ENCODE peak calls at places on chromosomes 2 and 18, in five cellular contexts. E is neuronal stem cell, L is H9, N is H1, Y is mesenchymal stem cell. D is an unnamed sample.
A peak's percentile ranks its signal among the peaks of the same experiment; 100 is the strongest.

GRCh38 chr18:23512641-23513040 is 9.3 kb downstream of the RMC1 start:
- DNase-seq in E (no peak), L (no peak), N (no peak), Y (peak; percentile 75), D (no peak)

GRCh38 chr2:136017786-136018185 is 32.4 kb upstream of the DARS1 start:
- DNase-seq in E (no peak), L (no peak), N (no peak), Y (no peak), D (no peak)

GRCh38 chr2:33322099-33322498 is 154.3 kb upstream of the RASGRP3 start:
- DNase-seq in E (no peak), L (no peak), N (no peak), Y (peak; percentile 66), D (no peak)

GRCh38 chr2:64707276-64707675 is 53.6 kb upstream of the SERTAD2 start:
- DNase-seq in E (no peak), L (no peak), N (no peak), Y (no peak), D (no peak)

GRCh38 chr18:34023471-34023870 is 201.2 kb downstream of the NOL4 start:
- DNase-seq in E (peak; percentile 1), L (peak; percentile 46), N (no peak), Y (peak; percentile 3), D (peak; percentile 60)

GRCh38 chr2:231856959-231857358 is 69.2 kb downstream of the NPPC start:
- DNase-seq in E (no peak), L (no peak), N (no peak), Y (no peak), D (no peak)

GRCh38 chr2:67137699-67138098 is 259.4 kb upstream of the ETAA1 start:
- DNase-seq in E (no peak), L (no peak), N (no peak), Y (no peak), D (no peak)

GRCh38 chr18:80227472-80227871 is 19.8 kb downstream of the PARD6G start:
- DNase-seq in E (no peak), L (no peak), N (no peak), Y (no peak), D (no peak)

GRCh38 chr2:99811544-99811943 is 321.7 kb upstream of the REV1 start:
- DNase-seq in E (no peak), L (no peak), N (no peak), Y (peak; percentile 61), D (peak; percentile 84)

GRCh38 chr2:239576784-239577183 is 176.0 kb upstream of the HDAC4 start:
- DNase-seq in E (no peak), L (no peak), N (no peak), Y (no peak), D (no peak)

GRCh38 chr2:207885010-207885409 is 115.3 kb upstream of the FZD5 start:
- DNase-seq in E (no peak), L (no peak), N (no peak), Y (no peak), D (no peak)

GRCh38 chr18:63451774-63452173 is 25.0 kb upstream of the SERPINB5 start:
- DNase-seq in E (no peak), L (no peak), N (no peak), Y (peak; percentile 45), D (no peak)

GRCh38 chr18:79965119-79965902 is 868 bp downstream of the HSBP1L1 start:
- DNase-seq in E (no peak), L (peak; percentile 46), N (peak; percentile 64), Y (peak; percentile 94), D (peak; percentile 92)

GRCh38 chr2:74105413-74105812 is 42.3 kb downstream of the BOLA3 start:
- DNase-seq in E (no peak), L (peak; percentile 27), N (no peak), Y (no peak), D (no peak)

GRCh38 chr2:158692372-158693103 is 102.6 kb upstream of the DAPL1 start:
- DNase-seq in E (no peak), L (no peak), N (no peak), Y (no peak), D (no peak)

GRCh38 chr18:25921677-25922421 is 168.6 kb downstream of the SS18 start:
- DNase-seq in E (no peak), L (peak; percentile 68), N (peak; percentile 72), Y (peak; percentile 12), D (peak; percentile 43)

GRCh38 chr2:23601301-23601965 is 216.5 kb downstream of the KLHL29 start:
- DNase-seq in E (no peak), L (no peak), N (no peak), Y (peak; percentile 18), D (no peak)

DNA sequence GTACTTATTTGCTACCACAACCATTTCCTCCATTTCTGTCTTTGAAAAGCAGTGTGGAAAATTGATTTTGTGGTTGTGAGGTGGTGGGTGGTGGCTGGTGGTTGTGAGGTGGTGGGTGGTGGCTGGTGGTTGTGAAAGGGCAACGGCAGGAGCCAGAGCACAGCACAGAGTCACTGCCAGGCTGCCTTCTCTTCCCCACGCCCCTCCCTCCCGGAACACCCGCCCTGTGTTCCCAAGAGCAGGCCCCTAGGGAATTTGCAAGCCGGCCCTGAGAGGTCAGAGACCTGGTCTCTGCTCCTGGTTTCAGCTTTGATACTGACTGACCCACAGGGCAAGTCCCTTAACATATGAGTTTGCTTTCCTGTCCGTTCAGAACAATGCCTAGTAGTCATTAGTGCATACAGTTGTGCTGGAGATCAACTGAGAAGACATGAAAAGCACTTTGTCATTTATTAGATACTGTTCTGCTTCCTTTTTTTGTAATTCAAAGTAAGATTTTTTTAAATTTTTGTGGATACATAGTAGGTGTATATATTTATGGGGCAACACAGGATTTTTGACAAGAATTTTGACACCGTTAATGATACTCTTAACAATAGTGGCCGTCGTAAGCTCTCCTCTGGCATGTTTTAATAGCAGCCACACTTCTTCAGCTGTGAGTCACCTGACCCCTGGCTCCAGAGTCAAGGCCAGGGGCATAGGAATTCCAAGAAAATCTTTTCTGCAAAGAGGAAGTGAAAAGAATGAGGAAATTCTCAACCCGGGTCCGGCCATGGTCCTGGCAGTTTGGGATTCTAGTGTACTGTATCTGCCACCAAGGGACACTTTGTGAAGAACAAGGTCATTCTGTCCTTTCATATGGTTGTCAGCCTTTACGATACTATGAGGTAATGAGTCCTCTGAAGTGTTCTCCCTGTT is 53.2 kb downstream of the ITGA6 start:
- DNase-seq in E (no peak), L (no peak), N (no peak), Y (peak; percentile 61), D (peak; percentile 54)
- H2BK12ac ChIP-seq in E (no peak overlapping the region), L (no peak overlapping the region), N (no peak overlapping the region), Y (no peak overlapping the region), D (no peak overlapping the region)

GRCh38 chr18:77995593-77995992 is 745.9 kb downstream of the GALR1 start:
- DNase-seq in E (no peak), L (no peak), N (no peak), Y (no peak), D (no peak)

GRCh38 chr18:77992057-77992456 is 742.4 kb downstream of the GALR1 start:
- DNase-seq in E (no peak), L (no peak), N (no peak), Y (no peak), D (no peak)

GRCh38 chr18:77990131-77990530 is 740.5 kb downstream of the GALR1 start:
- DNase-seq in E (no peak), L (no peak), N (no peak), Y (no peak), D (no peak)

GRCh38 chr18:77993188-77993981 is 743.7 kb downstream of the GALR1 start:
- DNase-seq in E (no peak), L (no peak), N (no peak), Y (no peak), D (no peak)

GRCh38 chr18:77990901-77991300 is 741.3 kb downstream of the GALR1 start:
- DNase-seq in E (no peak), L (no peak), N (no peak), Y (no peak), D (no peak)
- H2BK12ac ChIP-seq in E (no peak overlapping the region), L (no peak overlapping the region), N (no peak overlapping the region), Y (no peak overlapping the region), D (no peak overlapping the region)

DNA sequence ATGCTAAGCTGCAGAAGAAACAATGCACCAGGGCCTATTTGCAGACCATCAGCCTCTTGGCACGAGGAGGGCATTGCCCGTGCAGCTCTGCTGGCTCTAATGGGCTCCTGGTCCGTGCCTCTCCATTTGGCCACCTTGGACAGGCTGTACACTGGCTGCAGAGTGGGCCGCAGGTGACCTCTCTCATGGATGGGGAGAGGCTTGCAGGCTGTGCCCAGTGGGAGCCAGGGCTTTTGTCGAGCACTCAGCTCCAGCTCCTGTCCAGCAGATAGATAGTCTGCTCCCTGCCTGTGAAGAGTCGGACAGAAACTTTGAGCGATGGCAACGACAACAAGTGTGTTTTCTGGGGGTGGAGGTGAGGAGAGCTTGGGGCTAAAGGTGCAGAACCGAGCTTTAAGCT is 100.9 kb downstream of the MBP start:
- DNase-seq in E (no peak), L (no peak), N (no peak), Y (no peak), D (no peak)
- H2BK12ac ChIP-seq in E (no peak overlapping the region), L (no peak overlapping the region), N (no peak overlapping the region), Y (no peak overlapping the region), D (no peak overlapping the region)

GRCh38 chr18:21183670-21184069 is 58.4 kb upstream of the GREB1L start:
- DNase-seq in E (no peak), L (no peak), N (no peak), Y (no peak), D (peak; percentile 82)

GRCh38 chr18:21179590-21180220 is 62.3 kb upstream of the GREB1L start:
- DNase-seq in E (peak; percentile 63), L (peak; percentile 57), N (peak; percentile 62), Y (peak; percentile 68), D (peak; percentile 86)

GRCh38 chr18:21180588-21180987 is 61.4 kb upstream of the GREB1L start:
- DNase-seq in E (no peak), L (no peak), N (no peak), Y (no peak), D (no peak)

GRCh38 chr18:21181763-21182162 is 60.3 kb upstream of the GREB1L start:
- DNase-seq in E (no peak), L (no peak), N (no peak), Y (no peak), D (no peak)

GRCh38 chr18:21177742-21178305 is 64.2 kb upstream of the GREB1L start:
- DNase-seq in E (no peak), L (no peak), N (no peak), Y (no peak), D (no peak)
- H2BK12ac ChIP-seq in E (no peak overlapping the region), L (no peak overlapping the region), N (no peak overlapping the region), Y (no peak overlapping the region), D (no peak overlapping the region)

GRCh38 chr2:222907048-222907447 is 46.2 kb downstream of the ACSL3 start:
- DNase-seq in E (no peak), L (no peak), N (no peak), Y (no peak), D (peak; percentile 61)

GRCh38 chr2:222902660-222903059 is 41.8 kb downstream of the ACSL3 start:
- DNase-seq in E (no peak), L (no peak), N (no peak), Y (no peak), D (no peak)

GRCh38 chr2:222907790-222908431 is 47.1 kb downstream of the ACSL3 start:
- DNase-seq in E (no peak), L (peak; percentile 57), N (no peak), Y (peak; percentile 50), D (peak; percentile 54)

GRCh38 chr2:222903234-222904220 is 42.7 kb downstream of the ACSL3 start:
- DNase-seq in E (no peak), L (no peak), N (no peak), Y (peak; percentile 69), D (peak; percentile 36)

GRCh38 chr2:222904557-222905258 is 43.9 kb downstream of the ACSL3 start:
- DNase-seq in E (no peak), L (no peak), N (no peak), Y (peak; percentile 91), D (no peak)
- H2BK12ac ChIP-seq in E (no peak overlapping the region), L (no peak overlapping the region), N (no peak overlapping the region), Y (no peak overlapping the region), D (no peak overlapping the region)

GRCh38 chr2:24621779-24622538 is 130.9 kb downstream of the NCOA1 start:
- DNase-seq in E (no peak), L (no peak), N (no peak), Y (no peak), D (no peak)
- H2BK12ac ChIP-seq in E (no peak overlapping the region), L (no peak overlapping the region), N (no peak overlapping the region), Y (no peak overlapping the region), D (no peak overlapping the region)